ENCODE peak calls at places on chromosomes 7 and 10, in nine cellular contexts. One of them, this sample, is unnamed.

GRCh38 chr7:134856692-134857091 is 77.3 kb downstream of the CALD1 start:
- DNase-seq in body of pancreas: peak
- DNase-seq in HTR-8/SVneo: no peak
- DNase-seq in EH: peak
- DNase-seq in AG10803: peak
- DNase-seq in GM19239: no peak
- DNase-seq in central memory CD4-positive, alpha-beta T cell: no peak
- DNase-seq in HuH-7.5: no peak
- DNase-seq in CD4-positive, CD25-positive, alpha-beta regulatory T cell: no peak
- DNase-seq in this sample: no peak

GRCh38 chr10:119246862-119247549 is 39.6 kb downstream of the GRK5 start:
- DNase-seq in AG10803: peak
- DNase-seq in HTR-8/SVneo: no peak
- DNase-seq in central memory CD4-positive, alpha-beta T cell: no peak
- DNase-seq in GM19239: no peak
- DNase-seq in EH: peak
- DNase-seq in CD4-positive, CD25-positive, alpha-beta regulatory T cell: no peak
- DNase-seq in body of pancreas: no peak
- DNase-seq in HuH-7.5: no peak
- DNase-seq in this sample: no peak

GRCh38 chr10:125014984-125015944 is 73.3 kb downstream of the ZRANB1 start:
- DNase-seq in CD4-positive, CD25-positive, alpha-beta regulatory T cell: no peak
- DNase-seq in body of pancreas: peak
- DNase-seq in EH: no peak
- DNase-seq in GM19239: no peak
- DNase-seq in HuH-7.5: no peak
- DNase-seq in HTR-8/SVneo: no peak
- DNase-seq in AG10803: no peak
- DNase-seq in central memory CD4-positive, alpha-beta T cell: no peak
- DNase-seq in this sample: no peak

GRCh38 chr7:379456-380225 is 89.7 kb downstream of the FOXL3 start:
- DNase-seq in EH: peak
- DNase-seq in AG10803: no peak
- DNase-seq in body of pancreas: no peak
- DNase-seq in central memory CD4-positive, alpha-beta T cell: no peak
- DNase-seq in GM19239: no peak
- DNase-seq in HTR-8/SVneo: no peak
- DNase-seq in HuH-7.5: no peak
- DNase-seq in CD4-positive, CD25-positive, alpha-beta regulatory T cell: no peak
- DNase-seq in this sample: no peak

GRCh38 chr7:129163875-129164544 is 19.5 kb downstream of the TSPAN33 start:
- DNase-seq in HuH-7.5: peak
- DNase-seq in GM19239: no peak
- DNase-seq in CD4-positive, CD25-positive, alpha-beta regulatory T cell: peak
- DNase-seq in body of pancreas: no peak
- DNase-seq in central memory CD4-positive, alpha-beta T cell: no peak
- DNase-seq in AG10803: peak
- DNase-seq in HTR-8/SVneo: peak
- DNase-seq in EH: peak
- DNase-seq in this sample: no peak

GRCh38 chr10:74738543-74738942 is 87.9 kb upstream of the KAT6B start:
- DNase-seq in CD4-positive, CD25-positive, alpha-beta regulatory T cell: no peak
- DNase-seq in central memory CD4-positive, alpha-beta T cell: no peak
- DNase-seq in GM19239: no peak
- DNase-seq in HTR-8/SVneo: no peak
- DNase-seq in AG10803: no peak
- DNase-seq in body of pancreas: no peak
- DNase-seq in EH: no peak
- DNase-seq in HuH-7.5: no peak
- DNase-seq in this sample: no peak

GRCh38 chr7:17234398-17235021 is 63.9 kb upstream of the AHR start:
- DNase-seq in AG10803: peak
- DNase-seq in GM19239: peak
- DNase-seq in HuH-7.5: no peak
- DNase-seq in HTR-8/SVneo: peak
- DNase-seq in body of pancreas: no peak
- DNase-seq in central memory CD4-positive, alpha-beta T cell: peak
- DNase-seq in CD4-positive, CD25-positive, alpha-beta regulatory T cell: peak
- DNase-seq in EH: peak
- DNase-seq in this sample: no peak

GRCh38 chr7:155233703-155234492 is 63.8 kb upstream of the INSIG1 start:
- DNase-seq in HuH-7.5: no peak
- DNase-seq in EH: peak
- DNase-seq in HTR-8/SVneo: no peak
- DNase-seq in GM19239: no peak
- DNase-seq in central memory CD4-positive, alpha-beta T cell: no peak
- DNase-seq in AG10803: peak
- DNase-seq in body of pancreas: peak
- DNase-seq in CD4-positive, CD25-positive, alpha-beta regulatory T cell: no peak
- DNase-seq in this sample: no peak

GRCh38 chr7:25770235-25770634 is 381.8 kb upstream of the NFE2L3 start:
- DNase-seq in GM19239: no peak
- DNase-seq in HTR-8/SVneo: no peak
- DNase-seq in HuH-7.5: no peak
- DNase-seq in AG10803: no peak
- DNase-seq in CD4-positive, CD25-positive, alpha-beta regulatory T cell: no peak
- DNase-seq in central memory CD4-positive, alpha-beta T cell: no peak
- DNase-seq in EH: no peak
- DNase-seq in body of pancreas: no peak
- DNase-seq in this sample: no peak

GRCh38 chr10:4109469-4109868 is 324.5 kb upstream of the KLF6 start:
- DNase-seq in EH: peak
- DNase-seq in AG10803: peak
- DNase-seq in GM19239: no peak
- DNase-seq in HTR-8/SVneo: no peak
- DNase-seq in central memory CD4-positive, alpha-beta T cell: no peak
- DNase-seq in body of pancreas: no peak
- DNase-seq in HuH-7.5: no peak
- DNase-seq in CD4-positive, CD25-positive, alpha-beta regulatory T cell: no peak
- DNase-seq in this sample: no peak

GRCh38 chr7:112204776-112205347 is 1.3 kb downstream of the DOCK4 start:
- DNase-seq in HTR-8/SVneo: no peak
- DNase-seq in EH: no peak
- DNase-seq in GM19239: no peak
- DNase-seq in HuH-7.5: no peak
- DNase-seq in body of pancreas: no peak
- DNase-seq in CD4-positive, CD25-positive, alpha-beta regulatory T cell: peak
- DNase-seq in AG10803: peak
- DNase-seq in central memory CD4-positive, alpha-beta T cell: peak
- DNase-seq in this sample: no peak

GRCh38 chr10:79132681-79133381 is 64.1 kb downstream of the ZMIZ1 start:
- DNase-seq in central memory CD4-positive, alpha-beta T cell: no peak
- DNase-seq in GM19239: no peak
- DNase-seq in EH: no peak
- DNase-seq in body of pancreas: no peak
- DNase-seq in HTR-8/SVneo: no peak
- DNase-seq in HuH-7.5: no peak
- DNase-seq in AG10803: no peak
- DNase-seq in CD4-positive, CD25-positive, alpha-beta regulatory T cell: no peak
- DNase-seq in this sample: no peak